ENCODE peak calls at places on chromosomes 1 and 21, in seven cellular contexts. H is activated CD4-positive, alpha-beta T cell treated with anti-CD3 and anti-CD28 coated beads, Interleukin-2, amount 50 U/mL, for 4 hours; Q is HFF-Myc; N is stomach; S is naive thymus-derived CD8-positive, alpha-beta T cell; K is stimulated activated effector memory CD8-positive, alpha-beta T cell treated with anti-CD3 and anti-CD28 coated beads, Interleukin-12 subunit alpha, Interleukin-12 subunit beta, amount 100 ng/mL, for 72 hours; U is ecto neural progenitor cell. D is an unnamed sample.

GRCh38 chr1:25944986-25945385 is 38.8 kb upstream of the STMN1 start:
- DNase-seq in H (no peak), Q (no peak), N (peak; percentile 31), S (no peak), K (no peak), U (no peak), D (no peak)

GRCh38 chr1:31376374-31377134 is 3.7 kb upstream of the FABP3 start:
- DNase-seq in H (no peak), Q (peak; percentile 99), N (no peak), S (no peak), K (no peak), U (peak; percentile 61), D (peak; percentile 87)

GRCh38 chr21:28636988-28637691 is 355.5 kb downstream of the LTN1 start:
- DNase-seq in H (no peak), Q (no peak), N (no peak), S (no peak), K (no peak), U (no peak), D (no peak)

GRCh38 chr1:219990782-219991510 is 55.4 kb downstream of the EPRS1 start:
- DNase-seq in H (no peak), Q (peak; percentile 6), N (no peak), S (no peak), K (no peak), U (no peak), D (no peak)

GRCh38 chr21:46080171-46081021 is 17.5 kb upstream of the COL6A2 start:
- DNase-seq in H (no peak), Q (no peak), N (peak; percentile 24), S (no peak), K (no peak), U (peak; percentile 46), D (peak; percentile 15)

GRCh38 chr1:247332215-247332900 is 691 bp upstream of the ZNF496 start:
- DNase-seq in H (peak; percentile 32), Q (no peak), N (peak; percentile 54), S (peak; percentile 42), K (peak; percentile 67), U (no peak), D (peak; percentile 45)

GRCh38 chr1:59293849-59294248 is 3.0 kb upstream of the FGGY start:
- DNase-seq in H (no peak), Q (no peak), N (no peak), S (no peak), K (no peak), U (no peak), D (no peak)

GRCh38 chr1:1842360-1843146 is 48.3 kb downstream of the GNB1 start:
- DNase-seq in H (no peak), Q (no peak), N (peak; percentile 31), S (no peak), K (no peak), U (no peak), D (no peak)

GRCh38 chr1:179493323-179493722 is 82.4 kb downstream of the NPHS2 start:
- DNase-seq in H (no peak), Q (no peak), N (no peak), S (no peak), K (no peak), U (no peak), D (no peak)

GRCh38 chr1:26336477-26337205 is 17.3 kb downstream of the CRYBG2 start:
- DNase-seq in H (peak; percentile 86), Q (no peak), N (peak; percentile 97), S (peak; percentile 61), K (peak; percentile 84), U (peak; percentile 90), D (peak; percentile 3)

GRCh38 chr1:244552336-244552735 is 91.3 kb downstream of the CATSPERE start:
- DNase-seq in H (no peak), Q (no peak), N (no peak), S (no peak), K (no peak), U (no peak), D (no peak)

GRCh38 chr21:35178812-35179211 is 129.7 kb upstream of the RUNX1 start:
- DNase-seq in H (no peak), Q (no peak), N (no peak), S (no peak), K (no peak), U (no peak), D (no peak)

GRCh38 chr1:174398246-174398645 is 49.5 kb upstream of the GPR52 start:
- DNase-seq in H (no peak), Q (peak; percentile 16), N (no peak), S (no peak), K (peak; percentile 52), U (no peak), D (no peak)

GRCh38 chr21:44734841-44735240 is 23.5 kb upstream of the TSPEAR start:
- DNase-seq in H (no peak), Q (no peak), N (no peak), S (no peak), K (no peak), U (no peak), D (no peak)

GRCh38 chr1:19735419-19736127 is 64.1 kb downstream of the TMCO4 start:
- DNase-seq in H (no peak), Q (peak; percentile 60), N (no peak), S (no peak), K (no peak), U (no peak), D (no peak)

GRCh38 chr1:150061632-150062101 is 5.9 kb upstream of the VPS45 start:
- DNase-seq in H (no peak), Q (no peak), N (no peak), S (no peak), K (no peak), U (no peak), D (no peak)

GRCh38 chr1:182229907-182230522 is 161.6 kb downstream of the GLUL start:
- DNase-seq in H (no peak), Q (no peak), N (no peak), S (no peak), K (no peak), U (no peak), D (no peak)

GRCh38 chr1:25731148-25731547 is 68.8 kb upstream of the SELENON start:
- DNase-seq in H (no peak), Q (no peak), N (no peak), S (no peak), K (no peak), U (no peak), D (no peak)

GRCh38 chr1:171251042-171251740 is 2.9 kb downstream of the FMO1 start:
- DNase-seq in H (peak; percentile 11), Q (no peak), N (peak; percentile 51), S (no peak), K (peak; percentile 56), U (no peak), D (no peak)

GRCh38 chr1:208461680-208462079 is 217.5 kb upstream of the PLXNA2 start:
- DNase-seq in H (no peak), Q (no peak), N (no peak), S (no peak), K (no peak), U (no peak), D (no peak)

GRCh38 chr21:36170823-36171222 is 14.2 kb downstream of the DOP1B start:
- DNase-seq in H (no peak), Q (no peak), N (no peak), S (no peak), K (no peak), U (no peak), D (no peak)

GRCh38 chr21:9739240-9739639 is 782.1 kb upstream of the TPTE start:
- DNase-seq in H (no peak), Q (no peak), N (no peak), S (no peak), K (no peak), U (no peak), D (no peak)

GRCh38 chr21:16195476-16195875 is 465.7 kb downstream of the USP25 start:
- DNase-seq in H (no peak), Q (no peak), N (no peak), S (no peak), K (no peak), U (no peak), D (no peak)